ENCODE peak calls at places on chromosome 9, in five cellular contexts. D, H, W, M and U are unnamed samples.

GRCh38 chr9:112037281-112038016 is 137.6 kb downstream of the SUSD1 start:
- DNase-seq in W (no peak), H (no peak), M (peak), D (no peak), U (no peak)

GRCh38 chr9:109453210-109453842 is 44.8 kb downstream of the PTPN3 start:
- DNase-seq in M (no peak), H (no peak), W (no peak), D (peak), U (peak)

GRCh38 chr9:129362287-129363098 is 184.4 kb upstream of the IER5L start:
- DNase-seq in M (no peak), D (no peak), W (no peak), H (no peak), U (no peak)

GRCh38 chr9:89886281-89886700 is 281.5 kb downstream of the GADD45G start:
- DNase-seq in W (no peak), H (no peak), D (no peak), M (no peak), U (no peak)

GRCh38 chr9:101977614-101978210 is 239.3 kb upstream of the GRIN3A start:
- DNase-seq in W (peak), D (no peak), H (peak), M (no peak), U (peak)

GRCh38 chr9:120366646-120367019 is 213.3 kb downstream of the CDK5RAP2 start:
- DNase-seq in W (peak), M (no peak), H (no peak), D (peak), U (peak)

GRCh38 chr9:131361202-131361833 is 32.6 kb upstream of the PRRC2B start:
- DNase-seq in M (no peak), H (no peak), W (no peak), D (no peak), U (peak)

GRCh38 chr9:133257398-133258053 is 17.5 kb downstream of the ABO start:
- DNase-seq in W (no peak), D (no peak), H (peak), M (no peak), U (peak)

GRCh38 chr9:33233659-33234335 is 6.2 kb upstream of the SPINK4 start:
- DNase-seq in W (no peak), H (no peak), D (peak), M (no peak), U (peak)

GRCh38 chr9:37410969-37411785 is 11.3 kb upstream of the GRHPR start:
- DNase-seq in W (peak), D (no peak), M (no peak), H (peak), U (no peak)

GRCh38 chr9:81601639-81602623 is 87.4 kb downstream of the TLE1 start:
- DNase-seq in M (no peak), H (no peak), D (no peak), W (no peak), U (no peak)

GRCh38 chr9:108478431-108478837 is 377.4 kb downstream of the ACTL7B start:
- DNase-seq in W (no peak), M (no peak), D (peak), H (no peak), U (peak)

GRCh38 chr9:117074782-117075510 is 339.9 kb downstream of the ASTN2 start:
- DNase-seq in H (no peak), W (no peak), D (no peak), M (no peak), U (no peak)

DNA sequence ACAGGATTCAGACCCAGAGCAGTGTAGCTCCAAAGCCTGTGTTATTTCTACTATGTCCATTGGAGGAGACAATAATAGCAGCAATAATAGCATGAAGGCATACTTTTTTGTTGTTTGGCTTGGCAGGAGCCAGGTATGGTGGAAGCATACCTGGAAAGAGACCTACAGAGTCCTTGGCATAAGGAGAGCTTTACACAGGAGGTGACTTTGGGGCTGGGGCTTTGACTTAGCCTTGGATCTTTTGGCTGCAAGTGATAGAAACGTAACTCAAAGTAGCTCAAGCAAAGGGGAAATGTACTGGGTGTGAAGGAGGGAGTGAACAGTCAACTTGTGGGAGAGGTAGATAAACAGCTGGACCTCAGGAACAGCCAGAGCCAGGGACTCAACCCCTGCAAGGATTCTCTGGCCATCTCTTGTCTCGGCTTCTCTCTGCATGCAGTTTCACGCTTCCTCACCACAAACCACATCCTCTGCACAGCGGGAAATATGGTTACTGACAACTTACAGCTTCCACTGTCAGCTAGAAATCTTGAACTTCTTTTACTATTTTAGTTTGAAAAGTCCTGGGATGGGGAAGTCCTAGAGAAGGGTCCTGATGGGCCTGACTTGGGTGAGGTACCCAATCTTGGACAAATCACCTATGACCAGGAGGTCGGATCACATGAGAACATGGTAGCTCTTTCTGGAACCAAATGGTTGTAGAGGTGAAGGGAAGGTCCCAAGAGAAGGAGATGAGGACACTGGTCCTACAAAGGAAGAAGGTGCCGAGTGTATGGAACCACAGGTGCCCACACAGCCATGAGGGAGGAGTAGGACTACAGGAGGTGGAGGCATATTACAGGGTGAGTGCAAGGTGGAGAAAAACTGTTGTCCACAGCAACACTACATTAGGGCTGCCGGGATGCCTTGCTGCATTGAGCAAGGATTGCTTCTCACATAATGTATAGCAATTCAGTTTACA is 47.0 kb upstream of the TGFBR1 start:
- DNase-seq in D (no peak), W (no peak), H (peak), M (peak), U (no peak)
- TF ChIP-seq MYC in D (no peak), W (no peak), H (no peak), M (no peak), U (no peak)

DNA sequence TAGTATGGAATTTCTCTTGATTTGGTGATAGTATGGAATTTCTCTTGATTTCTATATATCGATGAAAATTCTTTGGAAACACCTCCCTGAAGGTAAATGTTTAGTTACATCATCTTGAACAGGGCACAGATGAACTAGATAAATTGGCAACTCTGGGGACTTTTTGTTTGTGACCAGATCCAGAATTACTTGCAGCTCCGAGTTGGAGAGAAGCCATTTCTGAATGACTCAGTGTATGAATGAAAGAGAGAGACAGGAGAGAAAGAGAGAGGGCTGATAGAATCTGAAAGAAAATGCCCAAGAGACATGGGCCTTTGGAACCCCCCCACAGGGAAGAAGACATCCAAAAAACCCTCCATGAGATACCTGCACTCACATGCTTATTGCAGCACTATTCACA is 14.1 kb downstream of the TNFSF15 start:
- DNase-seq in M (no peak), H (no peak), W (no peak), D (no peak), U (no peak)
- H3K27ac ChIP-seq in M (no peak), H (no peak), W (no peak), D (no peak), U (no peak)

GRCh38 chr9:127057970-127058644 is 64.3 kb downstream of the ANGPTL2 start:
- DNase-seq in H (no peak), W (no peak), D (no peak), M (no peak), U (no peak)

GRCh38 chr9:127061411-127061810 is 61.0 kb downstream of the ANGPTL2 start:
- DNase-seq in M (no peak), D (no peak), W (no peak), H (no peak), U (no peak)

GRCh38 chr9:127058645-127059021 is 63.8 kb downstream of the ANGPTL2 start:
- DNase-seq in H (no peak), W (no peak), D (no peak), M (no peak), U (peak)

GRCh38 chr9:127059648-127060365 is 62.6 kb downstream of the ANGPTL2 start:
- DNase-seq in D (no peak), W (no peak), H (no peak), M (peak), U (no peak)

DNA sequence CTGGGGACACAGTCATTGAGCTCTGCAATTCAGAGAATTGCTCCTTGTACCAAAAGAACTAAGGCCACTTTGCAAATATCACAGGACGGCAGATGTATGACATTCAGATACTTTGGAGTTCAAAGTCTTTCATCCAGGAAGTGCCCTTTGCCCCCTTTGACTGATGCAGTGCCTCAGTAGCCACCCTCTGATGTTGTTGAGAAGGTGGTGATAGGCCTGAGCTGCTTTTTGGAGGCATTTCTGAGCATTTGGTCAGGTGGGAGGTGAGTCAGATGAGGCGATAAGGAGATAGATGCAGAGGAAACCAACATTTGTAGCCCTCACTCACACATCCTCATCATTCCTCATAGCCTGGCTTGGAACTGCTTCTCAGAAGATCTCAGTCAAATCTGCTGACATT is 63.4 kb downstream of the ANGPTL2 start:
- DNase-seq in M (no peak), H (no peak), W (no peak), D (no peak), U (no peak)
- TF ChIP-seq MYC in M (no peak), H (no peak), W (no peak), D (no peak), U (no peak)

GRCh38 chr9:96619491-96620154 is at the start of gene CDC14B:
- DNase-seq in M (no peak), W (peak), H (peak), D (peak), U (peak)
- H3K27ac ChIP-seq in M (no peak), W (peak), H (no peak), D (peak), U (no peak)

DNA sequence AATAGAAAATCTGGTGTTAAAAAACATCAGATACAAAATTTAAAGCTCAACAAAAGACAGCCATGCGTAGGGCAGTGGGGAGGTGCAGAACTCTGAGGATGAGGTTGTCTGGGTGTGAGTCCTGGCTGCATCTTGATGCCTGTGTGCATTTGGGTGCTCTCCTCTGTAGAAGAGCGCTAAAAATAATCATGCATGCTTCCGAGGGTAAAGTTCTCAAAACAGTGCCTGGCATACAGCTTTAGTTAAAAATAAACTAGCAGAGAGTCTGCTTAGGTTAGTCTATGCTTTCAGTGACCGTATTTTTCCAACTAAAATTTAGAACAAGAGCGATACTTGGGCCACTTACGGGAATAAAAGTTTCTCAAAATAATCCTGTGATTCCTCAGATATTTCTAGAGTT is 55.5 kb upstream of the SPATA31C2 start:
- DNase-seq in W (no peak), D (no peak), H (no peak), M (no peak), U (no peak)
- TF ChIP-seq MYC in W (no peak), D (no peak), H (no peak), M (no peak), U (no peak)

GRCh38 chr9:103399535-103399934 is 404.4 kb downstream of the CYLC2 start:
- DNase-seq in M (no peak), H (no peak), W (no peak), D (no peak), U (no peak)

GRCh38 chr9:103397868-103398600 is 402.9 kb downstream of the CYLC2 start:
- DNase-seq in D (peak), W (peak), H (peak), M (no peak), U (no peak)
- H3K27ac ChIP-seq in D (no peak), W (no peak), H (no peak), M (no peak), U (no peak)